ENCODE peak calls at places on chromosome 9, in ten cellular contexts. One of them, this sample, is unnamed.
A peak's percentile ranks its signal among the peaks of the same experiment; 100 is the strongest.

GRCh38 chr9:27528886-27529315 is 713 bp downstream of the MOB3B start:
- DNase-seq in AML-193: no peak
- DNase-seq in fibroblast of pulmonary artery: peak; percentile 11
- DNase-seq in Caki2: no peak
- DNase-seq in activated CD8-positive, alpha-beta memory T cell treated with anti-CD3 and anti-CD28 coated beads for 1 hour: peak; percentile 9
- DNase-seq in RPMI7951: no peak
- DNase-seq in fibroblast of lung: peak; percentile 13
- DNase-seq in choroid plexus epithelial cell: peak; percentile 35
- DNase-seq in HS-5: no peak
- DNase-seq in mammary epithelial cell: peak; percentile 83
- DNase-seq in this sample: peak; percentile 66

GRCh38 chr9:76873056-76873792 is 32.7 kb downstream of the PRUNE2 start:
- DNase-seq in mammary epithelial cell: no peak
- DNase-seq in choroid plexus epithelial cell: peak; percentile 26
- DNase-seq in fibroblast of lung: peak; percentile 49
- DNase-seq in HS-5: no peak
- DNase-seq in Caki2: no peak
- DNase-seq in activated CD8-positive, alpha-beta memory T cell treated with anti-CD3 and anti-CD28 coated beads for 1 hour: no peak
- DNase-seq in fibroblast of pulmonary artery: peak; percentile 21
- DNase-seq in RPMI7951: no peak
- DNase-seq in AML-193: no peak
- DNase-seq in this sample: no peak

GRCh38 chr9:134611046-134611445 is 30.6 kb upstream of the COL5A1 start:
- DNase-seq in HS-5: no peak
- DNase-seq in RPMI7951: no peak
- DNase-seq in choroid plexus epithelial cell: no peak
- DNase-seq in activated CD8-positive, alpha-beta memory T cell treated with anti-CD3 and anti-CD28 coated beads for 1 hour: no peak
- DNase-seq in fibroblast of lung: no peak
- DNase-seq in fibroblast of pulmonary artery: no peak
- DNase-seq in AML-193: no peak
- DNase-seq in Caki2: no peak
- DNase-seq in mammary epithelial cell: peak; percentile 35
- DNase-seq in this sample: peak; percentile 71

GRCh38 chr9:3473402-3473801 is 52.4 kb downstream of the RFX3 start:
- DNase-seq in choroid plexus epithelial cell: no peak
- DNase-seq in HS-5: no peak
- DNase-seq in fibroblast of pulmonary artery: no peak
- DNase-seq in mammary epithelial cell: no peak
- DNase-seq in fibroblast of lung: no peak
- DNase-seq in Caki2: no peak
- DNase-seq in activated CD8-positive, alpha-beta memory T cell treated with anti-CD3 and anti-CD28 coated beads for 1 hour: no peak
- DNase-seq in AML-193: peak; percentile 33
- DNase-seq in RPMI7951: no peak
- DNase-seq in this sample: no peak

GRCh38 chr9:131402738-131403492 is 9.0 kb downstream of the PRRC2B start:
- DNase-seq in choroid plexus epithelial cell: peak; percentile 88
- DNase-seq in HS-5: peak; percentile 68
- DNase-seq in fibroblast of lung: peak; percentile 92
- DNase-seq in fibroblast of pulmonary artery: peak; percentile 94
- DNase-seq in AML-193: no peak
- DNase-seq in Caki2: peak; percentile 66
- DNase-seq in mammary epithelial cell: peak; percentile 79
- DNase-seq in RPMI7951: peak; percentile 86
- DNase-seq in activated CD8-positive, alpha-beta memory T cell treated with anti-CD3 and anti-CD28 coated beads for 1 hour: no peak
- DNase-seq in this sample: peak; percentile 58

GRCh38 chr9:88799706-88800682 is 191.3 kb upstream of the S1PR3 start:
- DNase-seq in HS-5: no peak
- DNase-seq in RPMI7951: no peak
- DNase-seq in activated CD8-positive, alpha-beta memory T cell treated with anti-CD3 and anti-CD28 coated beads for 1 hour: no peak
- DNase-seq in Caki2: no peak
- DNase-seq in choroid plexus epithelial cell: no peak
- DNase-seq in mammary epithelial cell: no peak
- DNase-seq in AML-193: no peak
- DNase-seq in fibroblast of lung: no peak
- DNase-seq in fibroblast of pulmonary artery: no peak
- DNase-seq in this sample: no peak

GRCh38 chr9:12833701-12834100 is 58.9 kb downstream of the LURAP1L start:
- DNase-seq in mammary epithelial cell: no peak
- DNase-seq in Caki2: no peak
- DNase-seq in fibroblast of lung: no peak
- DNase-seq in fibroblast of pulmonary artery: no peak
- DNase-seq in choroid plexus epithelial cell: no peak
- DNase-seq in activated CD8-positive, alpha-beta memory T cell treated with anti-CD3 and anti-CD28 coated beads for 1 hour: no peak
- DNase-seq in RPMI7951: no peak
- DNase-seq in AML-193: no peak
- DNase-seq in HS-5: no peak
- DNase-seq in this sample: no peak

GRCh38 chr9:115084709-115085108 is 33.2 kb downstream of the TNC start:
- DNase-seq in choroid plexus epithelial cell: no peak
- DNase-seq in fibroblast of lung: no peak
- DNase-seq in AML-193: no peak
- DNase-seq in HS-5: no peak
- DNase-seq in fibroblast of pulmonary artery: no peak
- DNase-seq in mammary epithelial cell: peak; percentile 80
- DNase-seq in Caki2: no peak
- DNase-seq in RPMI7951: no peak
- DNase-seq in activated CD8-positive, alpha-beta memory T cell treated with anti-CD3 and anti-CD28 coated beads for 1 hour: no peak
- DNase-seq in this sample: peak; percentile 51

GRCh38 chr9:90044710-90045151 is 439.9 kb downstream of the GADD45G start:
- DNase-seq in mammary epithelial cell: peak; percentile 21
- DNase-seq in RPMI7951: no peak
- DNase-seq in Caki2: peak; percentile 44
- DNase-seq in HS-5: peak; percentile 49
- DNase-seq in AML-193: no peak
- DNase-seq in fibroblast of lung: no peak
- DNase-seq in activated CD8-positive, alpha-beta memory T cell treated with anti-CD3 and anti-CD28 coated beads for 1 hour: no peak
- DNase-seq in fibroblast of pulmonary artery: no peak
- DNase-seq in choroid plexus epithelial cell: no peak
- DNase-seq in this sample: no peak

GRCh38 chr9:76023715-76024195 is 133.3 kb downstream of the PCSK5 start:
- DNase-seq in fibroblast of lung: no peak
- DNase-seq in choroid plexus epithelial cell: peak; percentile 9
- DNase-seq in HS-5: no peak
- DNase-seq in AML-193: no peak
- DNase-seq in activated CD8-positive, alpha-beta memory T cell treated with anti-CD3 and anti-CD28 coated beads for 1 hour: no peak
- DNase-seq in RPMI7951: no peak
- DNase-seq in Caki2: no peak
- DNase-seq in fibroblast of pulmonary artery: peak; percentile 20
- DNase-seq in mammary epithelial cell: peak; percentile 62
- DNase-seq in this sample: no peak

GRCh38 chr9:33381231-33381791 is 21.1 kb downstream of the AQP7 start:
- DNase-seq in fibroblast of pulmonary artery: no peak
- DNase-seq in fibroblast of lung: no peak
- DNase-seq in RPMI7951: no peak
- DNase-seq in HS-5: no peak
- DNase-seq in mammary epithelial cell: no peak
- DNase-seq in AML-193: no peak
- DNase-seq in choroid plexus epithelial cell: peak; percentile 65
- DNase-seq in Caki2: no peak
- DNase-seq in activated CD8-positive, alpha-beta memory T cell treated with anti-CD3 and anti-CD28 coated beads for 1 hour: no peak
- DNase-seq in this sample: no peak

GRCh38 chr9:115213777-115214428 is 95.9 kb upstream of the TNC start:
- DNase-seq in AML-193: no peak
- DNase-seq in HS-5: peak; percentile 59
- DNase-seq in RPMI7951: peak; percentile 87
- DNase-seq in choroid plexus epithelial cell: peak; percentile 95
- DNase-seq in activated CD8-positive, alpha-beta memory T cell treated with anti-CD3 and anti-CD28 coated beads for 1 hour: no peak
- DNase-seq in mammary epithelial cell: peak; percentile 98
- DNase-seq in Caki2: peak; percentile 77
- DNase-seq in fibroblast of pulmonary artery: peak; percentile 83
- DNase-seq in fibroblast of lung: peak; percentile 72
- DNase-seq in this sample: peak; percentile 98

GRCh38 chr9:36987409-36987808 is 46.7 kb downstream of the PAX5 start:
- DNase-seq in RPMI7951: no peak
- DNase-seq in Caki2: no peak
- DNase-seq in HS-5: no peak
- DNase-seq in fibroblast of pulmonary artery: no peak
- DNase-seq in fibroblast of lung: no peak
- DNase-seq in activated CD8-positive, alpha-beta memory T cell treated with anti-CD3 and anti-CD28 coated beads for 1 hour: no peak
- DNase-seq in mammary epithelial cell: no peak
- DNase-seq in choroid plexus epithelial cell: no peak
- DNase-seq in AML-193: no peak
- DNase-seq in this sample: no peak

GRCh38 chr9:17060450-17060849 is 74.4 kb upstream of the CNTLN start:
- DNase-seq in mammary epithelial cell: no peak
- DNase-seq in HS-5: no peak
- DNase-seq in Caki2: no peak
- DNase-seq in RPMI7951: no peak
- DNase-seq in fibroblast of lung: no peak
- DNase-seq in choroid plexus epithelial cell: no peak
- DNase-seq in AML-193: no peak
- DNase-seq in fibroblast of pulmonary artery: no peak
- DNase-seq in activated CD8-positive, alpha-beta memory T cell treated with anti-CD3 and anti-CD28 coated beads for 1 hour: no peak
- DNase-seq in this sample: no peak

GRCh38 chr9:87714819-87715218 is 11.1 kb upstream of the CTSL start:
- DNase-seq in choroid plexus epithelial cell: peak; percentile 95
- DNase-seq in Caki2: no peak
- DNase-seq in mammary epithelial cell: peak; percentile 63
- DNase-seq in fibroblast of lung: peak; percentile 93
- DNase-seq in HS-5: peak; percentile 60
- DNase-seq in RPMI7951: peak; percentile 75
- DNase-seq in AML-193: peak; percentile 28
- DNase-seq in activated CD8-positive, alpha-beta memory T cell treated with anti-CD3 and anti-CD28 coated beads for 1 hour: no peak
- DNase-seq in fibroblast of pulmonary artery: peak; percentile 95
- DNase-seq in this sample: no peak

GRCh38 chr9:14752871-14753270 is 30.3 kb upstream of the CER1 start:
- DNase-seq in fibroblast of lung: no peak
- DNase-seq in choroid plexus epithelial cell: no peak
- DNase-seq in HS-5: no peak
- DNase-seq in activated CD8-positive, alpha-beta memory T cell treated with anti-CD3 and anti-CD28 coated beads for 1 hour: no peak
- DNase-seq in mammary epithelial cell: no peak
- DNase-seq in RPMI7951: no peak
- DNase-seq in fibroblast of pulmonary artery: no peak
- DNase-seq in AML-193: no peak
- DNase-seq in Caki2: no peak
- DNase-seq in this sample: no peak

GRCh38 chr9:82880353-82880752 is 182.6 kb downstream of the RASEF start:
- DNase-seq in choroid plexus epithelial cell: no peak
- DNase-seq in activated CD8-positive, alpha-beta memory T cell treated with anti-CD3 and anti-CD28 coated beads for 1 hour: no peak
- DNase-seq in HS-5: no peak
- DNase-seq in mammary epithelial cell: no peak
- DNase-seq in fibroblast of pulmonary artery: no peak
- DNase-seq in Caki2: no peak
- DNase-seq in AML-193: no peak
- DNase-seq in RPMI7951: no peak
- DNase-seq in fibroblast of lung: no peak
- DNase-seq in this sample: no peak

GRCh38 chr9:134769084-134769455 is 111.5 kb upstream of the FCN2 start:
- DNase-seq in HS-5: no peak
- DNase-seq in AML-193: no peak
- DNase-seq in activated CD8-positive, alpha-beta memory T cell treated with anti-CD3 and anti-CD28 coated beads for 1 hour: no peak
- DNase-seq in mammary epithelial cell: no peak
- DNase-seq in RPMI7951: peak; percentile 55
- DNase-seq in fibroblast of lung: no peak
- DNase-seq in choroid plexus epithelial cell: no peak
- DNase-seq in Caki2: no peak
- DNase-seq in fibroblast of pulmonary artery: no peak
- DNase-seq in this sample: no peak

GRCh38 chr9:85224729-85225128 is 517.0 kb downstream of the AGTPBP1 start:
- DNase-seq in AML-193: no peak
- DNase-seq in HS-5: peak; percentile 60
- DNase-seq in fibroblast of lung: peak; percentile 55
- DNase-seq in Caki2: peak; percentile 41
- DNase-seq in activated CD8-positive, alpha-beta memory T cell treated with anti-CD3 and anti-CD28 coated beads for 1 hour: no peak
- DNase-seq in RPMI7951: peak; percentile 23
- DNase-seq in fibroblast of pulmonary artery: peak; percentile 58
- DNase-seq in mammary epithelial cell: peak; percentile 85
- DNase-seq in choroid plexus epithelial cell: peak; percentile 3
- DNase-seq in this sample: peak; percentile 92

GRCh38 chr9:138099803-138100598 is 222.4 kb downstream of the CACNA1B start:
- DNase-seq in Caki2: no peak
- DNase-seq in activated CD8-positive, alpha-beta memory T cell treated with anti-CD3 and anti-CD28 coated beads for 1 hour: no peak
- DNase-seq in fibroblast of pulmonary artery: no peak
- DNase-seq in RPMI7951: no peak
- DNase-seq in mammary epithelial cell: no peak
- DNase-seq in AML-193: no peak
- DNase-seq in choroid plexus epithelial cell: no peak
- DNase-seq in fibroblast of lung: no peak
- DNase-seq in HS-5: no peak
- DNase-seq in this sample: no peak

GRCh38 chr9:85258823-85259370 is 482.9 kb downstream of the AGTPBP1 start:
- DNase-seq in AML-193: peak; percentile 30
- DNase-seq in activated CD8-positive, alpha-beta memory T cell treated with anti-CD3 and anti-CD28 coated beads for 1 hour: no peak
- DNase-seq in mammary epithelial cell: peak; percentile 69
- DNase-seq in RPMI7951: peak; percentile 39
- DNase-seq in fibroblast of pulmonary artery: peak; percentile 65
- DNase-seq in fibroblast of lung: peak; percentile 17
- DNase-seq in HS-5: peak; percentile 22
- DNase-seq in Caki2: peak; percentile 62
- DNase-seq in choroid plexus epithelial cell: peak; percentile 23
- DNase-seq in this sample: peak; percentile 45

GRCh38 chr9:89386797-89387196 is 68.5 kb downstream of the SECISBP2 start:
- DNase-seq in RPMI7951: no peak
- DNase-seq in mammary epithelial cell: peak; percentile 34
- DNase-seq in fibroblast of lung: no peak
- DNase-seq in fibroblast of pulmonary artery: no peak
- DNase-seq in choroid plexus epithelial cell: no peak
- DNase-seq in Caki2: no peak
- DNase-seq in HS-5: no peak
- DNase-seq in AML-193: no peak
- DNase-seq in activated CD8-positive, alpha-beta memory T cell treated with anti-CD3 and anti-CD28 coated beads for 1 hour: no peak
- DNase-seq in this sample: no peak

GRCh38 chr9:73780916-73781315 is 629.3 kb downstream of the ANXA1 start:
- DNase-seq in choroid plexus epithelial cell: peak; percentile 98
- DNase-seq in RPMI7951: peak; percentile 74
- DNase-seq in Caki2: peak; percentile 1
- DNase-seq in AML-193: peak; percentile 8
- DNase-seq in fibroblast of pulmonary artery: peak; percentile 92
- DNase-seq in activated CD8-positive, alpha-beta memory T cell treated with anti-CD3 and anti-CD28 coated beads for 1 hour: no peak
- DNase-seq in HS-5: peak; percentile 86
- DNase-seq in mammary epithelial cell: peak; percentile 93
- DNase-seq in fibroblast of lung: peak; percentile 69
- DNase-seq in this sample: peak; percentile 85

GRCh38 chr9:128555180-128555721 is 2.9 kb downstream of the SPTAN1 start:
- DNase-seq in Caki2: peak; percentile 53
- DNase-seq in choroid plexus epithelial cell: peak; percentile 83
- DNase-seq in mammary epithelial cell: peak; percentile 79
- DNase-seq in activated CD8-positive, alpha-beta memory T cell treated with anti-CD3 and anti-CD28 coated beads for 1 hour: no peak
- DNase-seq in AML-193: no peak
- DNase-seq in HS-5: peak; percentile 73
- DNase-seq in fibroblast of lung: peak; percentile 52
- DNase-seq in fibroblast of pulmonary artery: peak; percentile 83
- DNase-seq in RPMI7951: peak; percentile 61
- DNase-seq in this sample: peak; percentile 66

GRCh38 chr9:117718085-117718484 is 13.9 kb downstream of the TLR4 start:
- DNase-seq in fibroblast of pulmonary artery: peak; percentile 51
- DNase-seq in HS-5: no peak
- DNase-seq in choroid plexus epithelial cell: peak; percentile 76
- DNase-seq in activated CD8-positive, alpha-beta memory T cell treated with anti-CD3 and anti-CD28 coated beads for 1 hour: no peak
- DNase-seq in RPMI7951: peak; percentile 55
- DNase-seq in Caki2: no peak
- DNase-seq in AML-193: peak; percentile 90
- DNase-seq in fibroblast of lung: no peak
- DNase-seq in mammary epithelial cell: peak; percentile 43
- DNase-seq in this sample: no peak

GRCh38 chr9:131720330-131720729 is 19.5 kb downstream of the RAPGEF1 start:
- DNase-seq in HS-5: no peak
- DNase-seq in AML-193: no peak
- DNase-seq in activated CD8-positive, alpha-beta memory T cell treated with anti-CD3 and anti-CD28 coated beads for 1 hour: no peak
- DNase-seq in Caki2: no peak
- DNase-seq in RPMI7951: no peak
- DNase-seq in fibroblast of pulmonary artery: no peak
- DNase-seq in choroid plexus epithelial cell: no peak
- DNase-seq in mammary epithelial cell: no peak
- DNase-seq in fibroblast of lung: no peak
- DNase-seq in this sample: no peak

GRCh38 chr9:122039213-122039612 is 53.9 kb downstream of the TTLL11 start:
- DNase-seq in Caki2: no peak
- DNase-seq in fibroblast of pulmonary artery: no peak
- DNase-seq in fibroblast of lung: no peak
- DNase-seq in HS-5: no peak
- DNase-seq in AML-193: no peak
- DNase-seq in mammary epithelial cell: no peak
- DNase-seq in RPMI7951: no peak
- DNase-seq in activated CD8-positive, alpha-beta memory T cell treated with anti-CD3 and anti-CD28 coated beads for 1 hour: no peak
- DNase-seq in choroid plexus epithelial cell: no peak
- DNase-seq in this sample: no peak

GRCh38 chr9:106752581-106752980 is 110.4 kb upstream of the ZNF462 start:
- DNase-seq in fibroblast of pulmonary artery: no peak
- DNase-seq in activated CD8-positive, alpha-beta memory T cell treated with anti-CD3 and anti-CD28 coated beads for 1 hour: no peak
- DNase-seq in fibroblast of lung: no peak
- DNase-seq in RPMI7951: peak; percentile 31
- DNase-seq in AML-193: no peak
- DNase-seq in mammary epithelial cell: no peak
- DNase-seq in choroid plexus epithelial cell: no peak
- DNase-seq in HS-5: no peak
- DNase-seq in Caki2: peak; percentile 7
- DNase-seq in this sample: no peak

This sample was measured in foreskin keratinocyte.